ENCODE peak calls at places on chromosomes 6 and 20, in six cellular contexts. U is H1, Z is HepG2, C is K562, L is GM12878, J is GM12892. I is an unnamed sample.
A peak's percentile ranks its signal among the peaks of the same experiment; 100 is the strongest.

GRCh38 chr20:31691646-31692275 is 30.9 kb downstream of the BCL2L1 start:
- DNase-seq in L (no peak), C (no peak), U (no peak), J (no peak), Z (no peak), I (no peak)

GRCh38 chr6:151149788-151150187 is 90.0 kb upstream of the AKAP12 start:
- DNase-seq in C (no peak), L (no peak), U (no peak), Z (no peak), J (no peak), I (no peak)

GRCh38 chr6:167815296-167815980 is 11.3 kb upstream of the AFDN start:
- DNase-seq in L (no peak), C (peak; percentile 34), U (no peak), Z (no peak), J (no peak), I (no peak)

GRCh38 chr6:2848851-2849250 is 7.2 kb upstream of the SERPINB1 start:
- DNase-seq in C (peak; percentile 37), U (no peak), L (no peak), J (no peak), Z (no peak), I (no peak)

GRCh38 chr6:68139130-68139529 is 496.0 kb upstream of the ADGRB3 start:
- DNase-seq in J (no peak), Z (no peak), L (no peak), U (peak; percentile 33), C (no peak), I (no peak)

GRCh38 chr6:163513003-163513402 is 98.5 kb downstream of the QKI start:
- DNase-seq in Z (no peak), U (no peak), L (no peak), C (no peak), J (no peak), I (no peak)

GRCh38 chr6:38043259-38043753 is 223.8 kb downstream of the ZFAND3 start:
- DNase-seq in U (no peak), J (no peak), C (no peak), Z (no peak), L (no peak), I (no peak)

GRCh38 chr6:156533860-156534580 is 243.2 kb upstream of the ARID1B start:
- DNase-seq in J (no peak), Z (no peak), L (no peak), U (no peak), C (no peak), I (no peak)

GRCh38 chr20:6956056-6956455 is 188.6 kb downstream of the BMP2 start:
- DNase-seq in J (no peak), U (no peak), C (no peak), L (no peak), Z (no peak), I (no peak)

GRCh38 chr20:3784226-3784853 is 2.2 kb downstream of the CENPB start:
- DNase-seq in U (no peak), C (no peak), Z (no peak), L (no peak), J (no peak), I (no peak)

GRCh38 chr6:117489003-117489402 is 6.5 kb downstream of the DCBLD1 start:
- DNase-seq in L (no peak), U (no peak), Z (no peak), J (no peak), C (no peak), I (no peak)

GRCh38 chr20:38838326-38838725 is 32.8 kb downstream of the PPP1R16B start:
- DNase-seq in J (no peak), L (no peak), C (no peak), Z (no peak), U (no peak), I (no peak)

GRCh38 chr6:167590193-167590592 is 236.5 kb upstream of the AFDN start:
- DNase-seq in L (no peak), C (no peak), Z (no peak), U (no peak), J (no peak), I (no peak)

GRCh38 chr6:47336334-47336733 is 26.6 kb upstream of the TNFRSF21 start:
- DNase-seq in C (no peak), Z (no peak), J (no peak), L (no peak), U (no peak), I (no peak)

GRCh38 chr6:116397960-116398359 is 27.2 kb downstream of the DSE start:
- DNase-seq in Z (no peak), L (no peak), U (no peak), C (no peak), J (no peak), I (no peak)

GRCh38 chr6:154504865-154505449 is 5.5 kb downstream of the CNKSR3 start:
- DNase-seq in U (no peak), Z (no peak), C (no peak), L (no peak), J (no peak), I (no peak)

GRCh38 chr6:121305957-121306607 is 28.2 kb downstream of the TBC1D32 start:
- DNase-seq in C (peak; percentile 16), U (no peak), Z (peak; percentile 59), L (no peak), J (no peak), I (no peak)

GRCh38 chr20:46423882-46424482 is 17.6 kb upstream of the ELMO2 start:
- DNase-seq in Z (no peak), C (no peak), U (no peak), J (no peak), L (no peak), I (no peak)

GRCh38 chr6:90296346-90297123 is at the start of gene BACH2:
- DNase-seq in U (peak; percentile 70), C (peak; percentile 84), J (peak; percentile 34), L (no peak), Z (peak; percentile 73), I (peak; percentile 37)

GRCh38 chr6:34585512-34586045 is 29.4 kb upstream of the SPDEF start:
- DNase-seq in C (no peak), U (no peak), J (no peak), Z (no peak), L (no peak), I (no peak)

DNA sequence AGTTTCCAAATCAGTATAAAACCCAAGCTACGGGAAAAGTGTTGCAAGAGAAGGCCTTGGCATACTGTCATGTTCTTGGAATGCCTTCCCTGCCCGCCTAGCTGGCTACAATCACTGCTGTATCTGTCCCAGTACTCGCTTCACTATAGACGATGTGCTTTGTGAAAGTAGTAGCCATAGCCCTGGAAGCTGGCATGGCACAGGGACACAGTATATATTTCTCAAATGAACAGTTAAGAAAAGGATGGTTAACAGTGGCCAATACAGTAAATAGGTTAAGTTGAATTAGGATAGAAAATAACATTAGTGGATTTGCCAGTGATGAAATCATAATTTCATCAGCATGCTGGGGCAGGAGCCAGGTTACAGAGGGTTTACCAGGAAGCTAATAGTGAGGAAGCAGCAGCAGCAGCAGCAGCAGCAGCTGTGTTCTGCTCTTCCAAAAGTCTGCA is 499.3 kb downstream of the CDKAL1 start:
- DNase-seq in Z (no peak), U (no peak), C (no peak), J (no peak), L (no peak), I (no peak)
- TF ChIP-seq TAF1 in Z (no peak), U (no peak), C (no peak), J (no peak), L (no peak), I (no peak)

GRCh38 chr20:35303735-35304431 is 11.7 kb upstream of the FAM83C start:
- DNase-seq in C (peak; percentile 87), J (peak; percentile 73), Z (peak; percentile 91), U (peak; percentile 92), L (peak; percentile 31), I (peak; percentile 74)

GRCh38 chr20:35304956-35305355 is 12.7 kb upstream of the FAM83C start:
- DNase-seq in U (no peak), J (no peak), L (no peak), C (no peak), Z (no peak), I (no peak)

GRCh38 chr20:35307666-35308653 is 15.7 kb upstream of the FAM83C start:
- DNase-seq in U (no peak), J (no peak), C (no peak), Z (no peak), L (no peak), I (no peak)

GRCh38 chr20:35306931-35307517 is 14.8 kb upstream of the FAM83C start:
- DNase-seq in J (no peak), U (no peak), Z (peak; percentile 80), C (peak; percentile 58), L (no peak), I (no peak)

DNA sequence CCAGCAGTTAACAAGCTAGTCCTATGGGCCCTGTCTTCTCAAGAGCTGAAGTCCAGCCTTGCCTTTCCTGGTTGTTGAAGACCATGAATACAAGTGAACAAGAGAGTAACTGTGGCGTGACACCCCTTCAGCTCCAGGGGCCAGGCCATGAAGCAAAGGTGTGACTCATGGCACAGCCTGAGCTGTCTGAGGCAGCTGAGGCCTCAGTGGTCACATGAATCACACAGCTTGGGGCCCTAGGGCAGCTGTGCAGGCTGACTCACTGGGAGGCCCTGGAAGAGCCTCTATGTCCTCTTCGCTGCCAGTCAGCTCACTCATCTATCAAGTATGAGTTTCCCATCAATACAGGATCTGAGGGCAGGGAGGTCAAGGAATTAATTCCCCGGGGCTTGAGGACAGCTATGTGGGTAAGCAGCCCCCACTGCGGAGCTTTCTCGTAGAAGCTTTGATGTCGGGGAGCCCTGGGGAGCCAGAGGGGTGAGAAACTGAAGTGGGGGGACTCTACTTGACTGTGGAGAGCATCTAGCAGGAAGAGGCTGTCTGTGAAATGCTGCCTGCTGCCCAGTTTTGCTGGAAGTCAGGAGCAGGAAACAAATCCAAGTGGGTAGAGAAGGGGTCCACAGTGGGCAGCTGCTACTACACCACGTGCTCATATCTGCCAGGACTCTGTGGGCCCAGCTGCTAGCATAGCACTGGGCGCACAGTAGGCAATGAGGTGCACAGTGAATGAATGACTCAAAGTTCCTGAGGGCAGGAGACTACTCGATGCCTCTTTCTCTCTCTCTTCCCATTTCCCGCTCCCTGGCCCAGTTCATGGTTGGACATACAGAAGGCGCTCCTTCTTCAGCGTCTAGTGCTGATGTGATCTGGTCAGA is 13.7 kb upstream of the FAM83C start:
- DNase-seq in U (no peak), C (peak; percentile 67), L (no peak), J (no peak), Z (peak; percentile 92), I (no peak)
- TF ChIP-seq POLR2A in U (no peak), C (no peak), L (no peak), J (no peak), Z (no peak), I (no peak)

GRCh38 chr20:50565874-50566273 is 55.7 kb downstream of the PTPN1 start:
- DNase-seq in L (no peak), C (no peak), Z (no peak), J (no peak), U (no peak), I (no peak)

GRCh38 chr20:50569864-50570836 is 60.0 kb downstream of the PTPN1 start:
- DNase-seq in C (peak; percentile 35), J (no peak), U (no peak), Z (peak; percentile 33), L (peak; percentile 68), I (no peak)

GRCh38 chr20:50568549-50568942 is 58.4 kb downstream of the PTPN1 start:
- DNase-seq in Z (no peak), U (no peak), L (no peak), C (no peak), J (no peak), I (no peak)

GRCh38 chr20:50571466-50571865 is 61.3 kb downstream of the PTPN1 start:
- DNase-seq in C (no peak), Z (no peak), L (no peak), U (no peak), J (no peak), I (no peak)

GRCh38 chr20:50567860-50568548 is 57.8 kb downstream of the PTPN1 start:
- DNase-seq in J (no peak), L (no peak), C (no peak), U (no peak), Z (no peak), I (no peak)
- TF ChIP-seq TAF1 in J (no peak), L (no peak), C (no peak), U (no peak), Z (no peak), I (no peak)

GRCh38 chr20:57392512-57393271 is 1.5 kb downstream of the RBM38 start:
- DNase-seq in J (no peak), U (no peak), Z (no peak), L (no peak), C (no peak), I (no peak)
- TF ChIP-seq POLR2A in J (no peak), U (no peak), Z (no peak), L (peak; percentile 71), C (no peak), I (no peak)

I was measured in GM12891.